ENCODE peak calls at places on chromosomes 1 and 21, in seven cellular contexts. A is esophagus muscularis mucosa, R is HCT116, N is stomach, V is spleen, C is prostate gland, U is transverse colon. H is an unnamed sample. For H3K9me3, the result is how much of the 10 kb centered on the place peaks cover.

GRCh38 chr1:30538906-30539855 is 184.2 kb downstream of the MATN1 start:
- DNase-seq in R (no peak), C (no peak), A (peak), U (no peak), N (no peak), V (peak), H (peak)

GRCh38 chr1:67719329-67720196 is 34.6 kb downstream of the GADD45A start:
- DNase-seq in V (no peak), N (no peak), C (no peak), R (no peak), A (no peak), U (no peak), H (no peak)

GRCh38 chr1:150973258-150973825 is 1.3 kb downstream of the CERS2 start:
- DNase-seq in V (peak), A (no peak), U (peak), C (no peak), R (no peak), N (peak), H (no peak)

GRCh38 chr1:113027449-113027848 is 45.5 kb upstream of the LRIG2 start:
- DNase-seq in U (no peak), N (no peak), C (no peak), R (no peak), A (no peak), V (no peak), H (no peak)

GRCh38 chr1:15696956-15697521 is 12.9 kb downstream of the PLEKHM2 start:
- DNase-seq in R (no peak), A (no peak), C (no peak), N (no peak), V (peak), U (peak), H (no peak)

GRCh38 chr1:38858833-38859560 is 575 bp downstream of the RRAGC start:
- DNase-seq in V (peak), A (peak), R (peak), U (peak), N (peak), C (peak), H (no peak)

GRCh38 chr1:44870096-44870495 is 27.0 kb upstream of the PTCH2 start:
- DNase-seq in V (no peak), R (no peak), U (no peak), A (no peak), N (no peak), C (no peak), H (no peak)

GRCh38 chr21:26453258-26453657 is 119.8 kb downstream of the CYYR1 start:
- DNase-seq in A (no peak), C (no peak), V (no peak), U (no peak), N (no peak), R (no peak), H (no peak)

GRCh38 chr1:54462597-54463258 is 56.5 kb upstream of the SSBP3 start:
- DNase-seq in N (no peak), A (no peak), V (peak), R (no peak), U (no peak), C (no peak), H (no peak)

GRCh38 chr21:44443891-44444285 is 11.4 kb upstream of the LRRC3 start:
- DNase-seq in V (peak), C (no peak), R (no peak), N (no peak), A (no peak), U (no peak), H (no peak)

GRCh38 chr1:116568925-116569490 is 1.8 kb downstream of the CD58 start:
- DNase-seq in V (no peak), U (no peak), C (no peak), R (no peak), N (no peak), A (no peak), H (no peak)

GRCh38 chr1:27367160-27367650 is 444 bp upstream of the MAP3K6 start:
- DNase-seq in C (no peak), N (no peak), A (no peak), U (no peak), R (no peak), V (no peak), H (no peak)

GRCh38 chr1:27366411-27367159 is at the start of gene MAP3K6:
- DNase-seq in A (peak), V (peak), C (peak), N (peak), R (peak), U (peak), H (no peak)

GRCh38 chr1:27365372-27366112 is 1.2 kb downstream of the MAP3K6 start:
- DNase-seq in N (peak), U (peak), R (peak), A (peak), V (peak), C (peak), H (no peak)

GRCh38 chr1:27364696-27365371 is 1.9 kb downstream of the MAP3K6 start:
- DNase-seq in R (no peak), N (no peak), A (no peak), U (no peak), V (no peak), C (no peak), H (no peak)

GRCh38 chr1:27366113-27366410 is 699 bp downstream of the MAP3K6 start:
- DNase-seq in C (peak), N (peak), U (peak), V (peak), A (peak), R (peak), H (no peak)
- TF ChIP-seq POLR2AphosphoS5 in C (no peak), N (no peak), U (no peak), V (peak), A (no peak), R (peak), H (no peak)

GRCh38 chr1:176880954-176881595 is 283.4 kb downstream of the ASTN1 start:
- DNase-seq in R (peak), U (peak), N (peak), C (peak), A (no peak), V (no peak), H (no peak)
- TF ChIP-seq CTCF in R (peak), U (peak), N (peak), C (peak), A (peak), V (peak), H (peak)

GRCh38 chr1:2822621-2823145 is 21.2 kb upstream of the TTC34 start:
- DNase-seq in V (no peak), U (no peak), C (no peak), A (no peak), R (no peak), N (no peak), H (no peak)
- H3K9me3 ChIP-seq in V (under half), U (under half), C (under half), A (under half), R (under half), N (under half), H (under half)

DNA sequence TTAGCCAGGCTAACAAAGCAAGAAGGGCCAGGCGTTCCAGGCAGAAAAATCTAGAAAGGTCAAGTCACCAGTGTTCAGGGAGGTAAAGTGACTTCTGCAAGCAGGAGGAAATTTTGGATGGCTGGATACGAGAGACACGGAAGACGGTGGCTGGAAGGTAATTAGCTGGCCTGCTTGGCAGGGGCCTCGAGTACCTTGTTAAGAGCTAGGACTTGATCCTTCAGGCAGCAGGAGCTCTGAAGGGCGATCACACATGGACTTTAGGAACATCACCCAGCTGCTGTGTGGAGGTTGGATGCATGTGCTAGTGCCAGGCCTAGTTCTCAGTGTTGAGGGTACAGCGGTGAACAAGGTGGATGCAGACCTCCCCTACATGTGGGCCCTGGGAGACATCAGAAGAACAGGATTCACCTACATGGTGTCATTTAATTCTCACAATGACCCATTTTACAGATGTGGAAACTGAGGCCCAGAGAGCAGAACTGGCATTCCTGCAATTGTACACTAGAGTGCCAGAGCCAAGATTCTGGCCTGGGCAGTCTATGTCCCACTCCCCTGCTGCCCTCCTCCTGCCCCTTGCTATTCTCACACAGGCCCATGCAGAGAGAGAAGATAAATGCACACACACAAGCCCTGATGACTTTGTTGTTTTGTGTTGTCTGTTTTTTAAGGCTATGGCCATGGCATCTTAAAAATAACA is 64.0 kb downstream of the EPHB2 start:
- DNase-seq in U (no peak), C (no peak), A (no peak), R (no peak), N (no peak), V (no peak), H (no peak)
- TF ChIP-seq POLR2AphosphoS5 in U (no peak), C (no peak), A (no peak), R (no peak), N (no peak), V (no peak), H (no peak)

GRCh38 chr1:175373786-175374623 is 181.4 kb upstream of the KIAA0040 start:
- DNase-seq in C (no peak), R (peak), U (no peak), A (no peak), N (no peak), V (no peak), H (no peak)

GRCh38 chr1:175377394-175377793 is 184.8 kb upstream of the KIAA0040 start:
- DNase-seq in U (no peak), R (no peak), V (no peak), N (no peak), C (no peak), A (no peak), H (no peak)

DNA sequence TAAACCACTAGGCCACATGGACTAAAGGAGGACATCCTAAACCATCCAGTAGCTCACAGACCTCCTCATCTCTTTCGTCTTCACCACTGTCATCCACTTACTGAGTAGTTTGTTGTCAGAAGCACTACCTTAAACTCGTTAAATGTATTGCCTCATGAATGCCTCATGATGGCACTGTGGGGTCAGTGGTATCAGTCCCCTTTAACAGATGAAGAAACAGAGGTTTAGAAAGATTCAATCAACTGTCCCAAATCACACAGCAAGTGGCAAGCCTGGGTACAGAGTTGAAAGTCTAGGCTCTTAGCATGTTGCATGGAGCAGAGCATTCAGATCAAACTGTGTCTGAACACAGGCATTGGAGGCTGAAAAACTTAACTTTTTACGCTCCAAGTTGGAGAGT is 183.6 kb upstream of the KIAA0040 start:
- DNase-seq in A (no peak), N (no peak), V (no peak), R (peak), U (no peak), C (no peak), H (no peak)
- TF ChIP-seq CTCF in A (no peak), N (no peak), V (no peak), R (peak), U (no peak), C (no peak), H (no peak)

GRCh38 chr21:45589686-45590245 is 47.5 kb upstream of the SLC19A1 start:
- DNase-seq in C (no peak), R (no peak), N (peak), U (no peak), V (no peak), A (no peak), H (no peak)
- H3K9me3 ChIP-seq in C (under half), R (under half), N (under half), U (under half), V (under half), A (under half), H (under half)

DNA sequence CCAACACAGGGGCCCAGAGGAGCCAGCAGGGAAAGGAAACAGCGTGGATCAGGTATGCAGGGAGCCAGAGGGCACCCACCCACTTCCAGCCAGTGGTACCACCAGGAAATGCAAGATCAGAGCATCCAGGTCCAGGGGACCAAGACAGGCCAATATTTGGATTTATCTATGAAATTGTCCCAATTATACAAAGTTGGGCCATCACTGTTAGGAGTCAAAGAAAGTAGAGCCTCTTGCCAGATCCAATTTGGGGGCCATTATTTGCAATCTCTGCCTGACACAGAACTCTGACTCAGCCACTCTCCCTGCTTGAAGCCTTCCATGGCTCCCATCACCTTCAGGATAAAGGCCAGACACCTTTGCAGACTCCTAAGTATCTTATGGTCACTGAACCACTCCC is 21.1 kb upstream of the TAS1R2 start:
- DNase-seq in U (no peak), N (no peak), C (no peak), A (no peak), V (no peak), R (no peak), H (no peak)
- TF ChIP-seq POLR2AphosphoS5 in U (no peak), N (no peak), C (no peak), A (no peak), V (no peak), R (no peak), H (no peak)